ENCODE peak calls at places on chromosome 16, in eight cellular contexts. N, T, C, J, V, H, R and K are unnamed samples.

GRCh38 chr16:85419503-85420408 is 193.4 kb upstream of the GSE1 start:
- DNase-seq in N (no peak), J (no peak), T (no peak), H (no peak), V (no peak), R (no peak), C (no peak), K (no peak)

GRCh38 chr16:58018803-58019202 is 6.8 kb upstream of the MMP15 start:
- DNase-seq in V (no peak), J (no peak), T (no peak), C (no peak), R (peak), N (peak), H (no peak), K (no peak)

GRCh38 chr16:85798901-85799496 is 345 bp downstream of the EMC8 start:
- DNase-seq in N (no peak), H (no peak), J (no peak), C (peak), V (peak), R (peak), T (no peak), K (no peak)

GRCh38 chr16:88504489-88505404 is 51.7 kb downstream of the ZFPM1 start:
- DNase-seq in H (no peak), J (no peak), N (peak), R (no peak), T (no peak), V (no peak), C (no peak), K (no peak)

GRCh38 chr16:27097671-27098275 is 31.0 kb downstream of the C16orf82 start:
- DNase-seq in H (no peak), R (no peak), N (no peak), T (peak), C (peak), J (no peak), V (no peak), K (peak)

GRCh38 chr16:87921236-87921773 is 15.0 kb downstream of the CA5A start:
- DNase-seq in T (no peak), H (no peak), N (no peak), C (no peak), V (no peak), R (no peak), J (no peak), K (no peak)

GRCh38 chr16:64136743-64137142 is 985.1 kb downstream of the CDH11 start:
- DNase-seq in R (no peak), T (no peak), J (no peak), H (no peak), C (no peak), V (no peak), N (no peak), K (no peak)

GRCh38 chr16:86737083-86737482 is 158.7 kb downstream of the FOXL1 start:
- DNase-seq in V (no peak), R (no peak), J (no peak), T (no peak), N (no peak), C (no peak), H (no peak), K (no peak)

GRCh38 chr16:15811778-15812750 is 44.8 kb downstream of the MYH11 start:
- DNase-seq in V (peak), J (peak), T (no peak), H (no peak), C (no peak), R (peak), N (no peak), K (peak)

GRCh38 chr16:75263963-75264445 is 12.6 kb upstream of the BCAR1 start:
- DNase-seq in H (no peak), R (no peak), C (peak), T (no peak), V (no peak), J (no peak), N (peak), K (no peak)

GRCh38 chr16:19860146-19861030 is 24.3 kb downstream of the GPRC5B start:
- DNase-seq in R (peak), J (no peak), V (peak), T (peak), C (no peak), H (no peak), N (no peak), K (peak)

GRCh38 chr16:12874135-12874534 is 27.3 kb upstream of the SHISA9 start:
- DNase-seq in H (no peak), R (no peak), C (no peak), T (no peak), V (peak), J (peak), N (no peak), K (peak)

GRCh38 chr16:67258160-67258835 is 9.5 kb downstream of the SLC9A5 start:
- DNase-seq in T (no peak), J (no peak), C (no peak), H (no peak), V (no peak), R (no peak), N (no peak), K (no peak)

GRCh38 chr16:88815901-88816589 is 4.3 kb upstream of the APRT start:
- DNase-seq in V (no peak), T (no peak), N (peak), C (no peak), R (peak), H (no peak), J (no peak), K (no peak)

GRCh38 chr16:7268182-7268581 is 64.5 kb upstream of the RBFOX1 start:
- DNase-seq in C (peak), T (no peak), J (no peak), R (peak), V (no peak), H (no peak), N (no peak), K (no peak)

GRCh38 chr16:12239953-12240485 is 263.5 kb downstream of the SNX29 start:
- DNase-seq in H (no peak), C (no peak), T (peak), N (no peak), J (no peak), R (no peak), V (peak), K (no peak)

GRCh38 chr16:81932668-81933067 is 78.6 kb downstream of the SDR42E1 start:
- DNase-seq in J (no peak), R (no peak), V (no peak), N (no peak), H (no peak), T (no peak), C (no peak), K (no peak)

GRCh38 chr16:19700319-19700781 is 17.7 kb downstream of the KNOP1 start:
- DNase-seq in T (peak), J (no peak), C (no peak), R (no peak), V (peak), H (no peak), N (peak), K (no peak)

GRCh38 chr16:23145608-23146007 is 3.6 kb downstream of the USP31 start:
- DNase-seq in H (no peak), V (peak), N (no peak), T (peak), J (no peak), C (no peak), R (no peak), K (peak)

GRCh38 chr16:88453621-88454314 is 688 bp downstream of the ZFPM1 start:
- DNase-seq in N (peak), R (peak), V (no peak), T (no peak), J (no peak), H (no peak), C (no peak), K (no peak)

GRCh38 chr16:12674096-12674495 is 129.6 kb downstream of the CPPED1 start:
- DNase-seq in N (no peak), V (peak), J (peak), C (no peak), T (no peak), H (no peak), R (no peak), K (peak)

GRCh38 chr16:28210979-28211505 is 723 bp downstream of the XPO6 start:
- DNase-seq in T (no peak), H (peak), N (peak), R (peak), C (peak), J (no peak), V (peak), K (peak)

GRCh38 chr16:2487517-2487842 is 12.6 kb downstream of the TBC1D24 start:
- DNase-seq in J (no peak), N (no peak), R (peak), V (peak), T (no peak), C (no peak), H (no peak), K (no peak)
- H3K4me3 ChIP-seq in J (no peak), N (no peak), R (no peak), V (no peak), T (no peak), C (no peak), H (no peak), K (no peak)

DNA sequence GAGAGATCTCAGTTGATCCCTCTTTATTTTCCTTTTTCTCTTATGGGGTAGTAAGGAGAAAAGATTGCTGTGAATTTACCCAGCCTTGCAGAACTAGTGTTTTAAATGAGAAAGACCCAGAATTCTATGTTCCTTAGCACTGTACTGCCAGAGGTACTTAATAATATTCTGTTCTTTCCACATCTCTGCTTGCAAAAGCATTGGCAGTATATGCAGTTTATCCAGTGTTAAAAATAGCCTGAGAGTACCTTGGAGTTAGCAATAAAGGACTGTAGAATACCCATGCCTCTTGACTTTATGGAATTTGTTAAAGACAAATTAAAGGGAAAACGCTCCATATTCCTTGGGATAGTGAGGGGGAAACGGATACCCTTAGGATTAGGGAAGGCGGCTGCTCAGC is 11.9 kb downstream of the SLC7A6 start:
- DNase-seq in T (no peak), H (no peak), J (no peak), C (no peak), N (no peak), R (no peak), V (no peak), K (no peak)
- H3K4me3 ChIP-seq in T (no peak), H (no peak), J (no peak), C (peak), N (no peak), R (no peak), V (no peak), K (no peak)

DNA sequence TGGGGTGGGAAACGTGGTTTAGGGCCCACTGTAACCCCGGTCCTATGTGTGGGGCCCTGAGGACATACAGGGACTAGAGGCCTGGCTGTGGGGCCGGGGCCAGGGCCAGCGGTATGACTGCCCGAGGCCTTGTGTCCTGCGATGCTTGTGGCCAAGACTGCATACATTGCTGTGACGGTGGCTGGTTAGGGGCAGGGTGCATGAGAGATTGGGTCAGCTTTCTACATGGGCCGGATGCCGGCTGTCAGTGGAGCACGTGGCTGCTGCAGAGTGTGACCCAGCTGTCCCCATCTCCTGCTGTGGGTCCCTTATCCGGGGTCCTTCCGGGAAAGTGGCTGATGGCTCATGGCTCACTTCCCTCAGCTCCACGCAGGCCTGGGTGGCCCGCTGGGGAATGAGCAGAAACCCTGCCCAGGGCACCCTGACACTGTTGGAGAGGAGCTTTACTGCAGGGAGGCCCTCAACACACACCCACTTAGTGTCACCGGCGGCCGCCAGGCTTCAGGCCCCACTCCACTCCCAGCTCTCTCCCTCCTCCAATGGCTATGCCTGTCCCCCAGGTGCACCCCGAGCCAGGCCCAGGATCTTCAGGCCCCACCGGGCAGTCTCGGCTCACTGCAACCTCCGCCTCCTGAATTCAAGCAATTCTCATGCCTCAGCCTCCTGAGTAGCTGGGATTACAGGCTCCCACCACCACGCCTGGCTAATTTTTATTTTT is 775 bp upstream of the RGS11 start:
- DNase-seq in V (no peak), J (no peak), C (peak), T (no peak), R (no peak), H (no peak), N (no peak), K (no peak)
- H3K4me3 ChIP-seq in V (no peak), J (no peak), C (no peak), T (no peak), R (no peak), H (peak), N (peak), K (no peak)

DNA sequence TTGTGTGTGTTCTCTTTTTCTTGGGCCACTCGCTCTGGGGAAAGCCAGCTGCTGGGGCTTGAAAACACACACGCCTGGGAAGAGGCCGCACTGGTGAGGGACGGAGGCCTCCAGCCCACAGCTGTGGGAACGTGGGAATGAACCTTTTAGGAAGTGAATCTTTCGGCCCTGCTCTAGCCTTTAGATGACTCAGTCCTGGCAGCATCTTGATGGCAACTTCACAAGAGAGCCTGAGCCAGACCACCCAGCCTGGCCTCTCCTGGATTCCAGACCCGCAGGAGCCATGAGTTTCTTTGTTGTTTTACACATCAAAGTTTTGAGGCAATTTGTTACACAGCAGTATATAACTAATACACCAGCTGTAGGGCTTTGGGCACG is 2.2 kb upstream of the PDPK1 start:
- DNase-seq in J (peak), C (peak), T (peak), H (no peak), R (peak), N (peak), V (peak), K (peak)
- H3K4me3 ChIP-seq in J (no peak), C (no peak), T (no peak), H (no peak), R (no peak), N (no peak), V (no peak), K (no peak)

GRCh38 chr16:14193316-14193871 is 122.3 kb downstream of the MRTFB start:
- DNase-seq in N (no peak), J (no peak), V (no peak), T (no peak), H (no peak), C (no peak), R (no peak), K (no peak)
- H3K4me3 ChIP-seq in N (no peak), J (no peak), V (no peak), T (no peak), H (peak), C (no peak), R (no peak), K (no peak)

GRCh38 chr16:60815033-60815432 is 1221.2 kb downstream of the CDH8 start:
- DNase-seq in H (no peak), T (no peak), V (no peak), R (no peak), J (no peak), C (no peak), N (no peak), K (no peak)
- H3K4me3 ChIP-seq in H (no peak), T (no peak), V (no peak), R (no peak), J (no peak), C (no peak), N (no peak), K (no peak)

DNA sequence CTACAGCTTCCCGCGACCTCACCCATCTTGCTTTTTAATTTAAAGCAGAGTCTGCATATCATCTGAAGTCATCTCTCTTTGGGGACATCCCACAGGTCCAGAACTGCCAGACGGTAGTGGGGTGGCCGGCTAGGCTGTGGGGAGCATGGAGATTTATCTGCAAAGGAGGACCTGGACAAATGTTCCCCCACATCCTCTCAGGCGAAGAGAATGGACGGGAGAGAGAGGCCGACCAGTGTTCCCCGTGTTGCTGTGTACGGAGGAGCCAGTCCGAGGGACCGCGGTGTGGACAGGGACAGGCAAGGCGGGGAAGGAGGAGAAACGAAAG is 663 bp upstream of the MT1M start:
- DNase-seq in N (no peak), J (no peak), T (no peak), R (no peak), V (no peak), C (no peak), H (no peak), K (no peak)
- H3K4me3 ChIP-seq in N (peak), J (peak), T (peak), R (peak), V (no peak), C (peak), H (peak), K (peak)

DNA sequence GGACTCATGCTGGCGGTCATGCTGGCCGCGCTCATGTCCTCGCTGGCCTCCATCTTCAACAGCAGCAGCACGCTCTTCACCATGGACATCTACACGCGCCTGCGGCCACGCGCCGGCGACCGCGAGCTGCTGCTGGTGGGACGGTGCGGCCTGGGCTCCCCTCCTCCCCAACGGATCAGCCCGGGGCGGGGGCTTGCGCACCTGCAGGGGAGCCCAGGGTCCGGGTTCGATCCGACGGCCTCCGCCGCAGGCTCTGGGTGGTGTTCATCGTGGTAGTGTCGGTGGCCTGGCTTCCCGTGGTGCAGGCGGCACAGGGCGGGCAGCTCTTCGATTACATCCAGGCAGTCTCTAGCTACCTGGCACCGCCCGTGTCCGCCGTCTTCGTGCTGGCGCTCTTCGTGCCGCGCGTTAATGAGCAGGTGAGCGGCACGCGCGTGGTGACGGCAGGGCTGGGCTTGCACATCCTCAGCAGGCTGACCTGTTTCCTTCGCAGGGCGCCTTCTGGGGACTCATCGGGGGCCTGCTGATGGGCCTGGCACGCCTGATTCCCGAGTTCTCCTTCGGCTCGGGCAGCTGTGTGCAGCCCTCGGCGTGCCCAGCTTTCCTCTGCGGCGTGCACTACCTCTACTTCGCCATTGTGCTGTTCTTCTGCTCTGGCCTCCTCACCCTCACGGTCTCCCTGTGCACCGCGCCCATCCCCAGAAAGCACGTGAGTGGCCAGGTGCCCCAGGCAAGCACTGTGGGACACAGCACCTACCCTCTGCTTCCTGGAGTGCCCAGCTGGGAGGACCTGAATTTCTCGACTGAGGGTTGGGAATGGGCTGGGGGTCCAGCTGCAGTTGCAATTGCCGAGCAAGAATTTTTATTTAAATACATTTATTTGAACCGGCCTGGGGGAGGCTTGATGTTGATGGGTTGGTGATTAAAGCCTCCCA is 6.0 kb downstream of the SLC5A2 start:
- DNase-seq in R (no peak), C (no peak), H (no peak), J (no peak), V (no peak), N (no peak), T (no peak), K (no peak)
- H3K4me3 ChIP-seq in R (no peak), C (no peak), H (peak), J (peak), V (no peak), N (peak), T (peak), K (peak)

GRCh38 chr16:30356401-30357084 is 1.4 kb upstream of the CD2BP2 start:
- DNase-seq in R (no peak), N (no peak), T (no peak), J (no peak), C (no peak), V (no peak), H (no peak), K (no peak)

GRCh38 chr16:30358577-30358936 is 3.4 kb upstream of the CD2BP2 start:
- DNase-seq in C (no peak), H (no peak), T (no peak), R (peak), N (no peak), V (no peak), J (no peak), K (no peak)

GRCh38 chr16:30358990-30359870 is 4.1 kb upstream of the CD2BP2 start:
- DNase-seq in C (no peak), N (no peak), V (no peak), H (no peak), R (no peak), T (no peak), J (no peak), K (no peak)

GRCh38 chr16:30357085-30357714 is 2.1 kb upstream of the CD2BP2 start:
- DNase-seq in T (no peak), N (no peak), R (no peak), J (no peak), H (no peak), V (peak), C (no peak), K (no peak)

GRCh38 chr16:30357715-30358576 is 2.8 kb upstream of the CD2BP2 start:
- DNase-seq in H (no peak), V (no peak), J (no peak), C (no peak), R (no peak), N (no peak), T (no peak), K (no peak)
- H3K4me3 ChIP-seq in H (no peak), V (no peak), J (no peak), C (no peak), R (no peak), N (no peak), T (no peak), K (no peak)